ENCODE peak calls at places on chromosome 11, in seven cellular contexts. M is fibroblast of the aortic adventitia; O is cardiac fibroblast; E is activated T-cell treated with anti-CD3 and anti-CD28 coated beads for 1 hour; H is stimulated activated CD8-positive, alpha-beta memory T cell treated with anti-CD3 and anti-CD28 coated beads, Interleukin-4, amount 100 ng/mL, for 1 hour; D is lung; X is heart right ventricle. T is an unnamed sample.
A peak's percentile ranks its signal among the peaks of the same experiment; 100 is the strongest.

GRCh38 chr11:105609341-105609781 is 512 bp upstream of the GRIA4 start:
- DNase-seq in O (peak; percentile 6), D (no peak), E (no peak), X (no peak), M (no peak), H (no peak), T (no peak)

GRCh38 chr11:74311352-74311926 is at the start of gene P4HA3:
- DNase-seq in H (no peak), D (peak; percentile 72), O (peak; percentile 68), X (peak; percentile 75), M (peak; percentile 25), E (peak; percentile 25), T (no peak)

GRCh38 chr11:132535830-132536229 is 996.5 kb downstream of the OPCML start:
- DNase-seq in X (no peak), M (no peak), O (no peak), E (no peak), H (no peak), D (no peak), T (no peak)

GRCh38 chr11:110097459-110098012 is 4.3 kb downstream of the ZC3H12C start:
- DNase-seq in O (peak; percentile 16), E (no peak), M (no peak), X (no peak), H (no peak), D (no peak), T (no peak)

GRCh38 chr11:11806074-11806473 is 35.7 kb upstream of the USP47 start:
- DNase-seq in O (no peak), D (no peak), X (no peak), E (no peak), H (no peak), M (no peak), T (no peak)

GRCh38 chr11:12185914-12186313 is 75.5 kb downstream of the MICAL2 start:
- DNase-seq in D (peak; percentile 79), H (no peak), O (peak; percentile 82), E (no peak), M (no peak), X (no peak), T (peak; percentile 25)

GRCh38 chr11:78605296-78605695 is 30.6 kb upstream of the NARS2 start:
- DNase-seq in O (peak; percentile 2), E (no peak), D (no peak), X (no peak), H (no peak), M (no peak), T (no peak)

GRCh38 chr11:124768914-124769313 is 6.8 kb upstream of the ESAM start:
- DNase-seq in M (no peak), D (no peak), H (no peak), O (no peak), E (no peak), X (no peak), T (no peak)

GRCh38 chr11:34613015-34613414 is 7.9 kb upstream of the EHF start:
- DNase-seq in M (no peak), H (no peak), E (no peak), D (no peak), X (no peak), O (no peak), T (no peak)

GRCh38 chr11:19715373-19715772 is 2.7 kb downstream of the NAV2 start:
- DNase-seq in M (peak; percentile 91), D (no peak), X (no peak), H (no peak), O (peak; percentile 73), E (no peak), T (no peak)

GRCh38 chr11:26715133-26715532 is 6.7 kb downstream of the SLC5A12 start:
- DNase-seq in H (no peak), X (no peak), O (no peak), D (no peak), E (no peak), M (no peak), T (no peak)

GRCh38 chr11:112928136-112928535 is 33.1 kb upstream of the NCAM1 start:
- DNase-seq in E (no peak), H (no peak), X (no peak), M (no peak), D (no peak), O (no peak), T (no peak)

GRCh38 chr11:81574301-81574700 is 1159.4 kb downstream of the FAM181B start:
- DNase-seq in X (no peak), H (no peak), E (no peak), O (no peak), D (no peak), M (no peak), T (no peak)

GRCh38 chr11:128621491-128622136 is 34.3 kb upstream of the ETS1 start:
- DNase-seq in X (no peak), O (peak; percentile 90), H (no peak), D (no peak), M (peak; percentile 83), E (no peak), T (no peak)

GRCh38 chr11:10762185-10762584 is 11.1 kb downstream of the CTR9 start:
- DNase-seq in O (no peak), H (no peak), M (no peak), D (no peak), E (no peak), X (no peak), T (no peak)

GRCh38 chr11:81658722-81659121 is 1074.9 kb downstream of the FAM181B start:
- DNase-seq in X (no peak), M (peak; percentile 19), D (no peak), O (peak; percentile 8), E (no peak), H (no peak), T (no peak)

GRCh38 chr11:73645972-73646631 is at the start of gene PLEKHB1:
- DNase-seq in M (no peak), O (peak; percentile 29), X (no peak), D (no peak), H (no peak), E (no peak), T (peak; percentile 56)

GRCh38 chr11:72741849-72742521 is 10.2 kb downstream of the ARAP1 start:
- DNase-seq in M (peak; percentile 23), X (no peak), H (no peak), D (no peak), O (no peak), E (no peak), T (no peak)

GRCh38 chr11:2096919-2097301 is 42.3 kb downstream of the IGF2 start:
- DNase-seq in O (no peak), H (no peak), D (no peak), E (no peak), M (no peak), X (peak; percentile 50), T (no peak)

GRCh38 chr11:15783619-15784018 is 572.7 kb downstream of the SOX6 start:
- DNase-seq in E (no peak), D (no peak), X (no peak), M (no peak), H (no peak), O (no peak), T (no peak)

GRCh38 chr11:67265633-67266423 is 445 bp upstream of the GRK2 start:
- DNase-seq in O (peak; percentile 70), E (peak; percentile 68), H (peak; percentile 52), X (peak; percentile 89), M (peak; percentile 53), D (peak; percentile 81), T (peak; percentile 92)

GRCh38 chr11:131486100-131486499 is 115.7 kb downstream of the NTM start:
- DNase-seq in M (no peak), E (no peak), H (no peak), X (no peak), O (peak; percentile 34), D (no peak), T (no peak)

GRCh38 chr11:80365315-80365714 is 924.5 kb upstream of the TENM4 start:
- DNase-seq in D (no peak), M (no peak), E (no peak), H (no peak), X (no peak), O (no peak), T (no peak)

GRCh38 chr11:111291764-111292163 is 6.6 kb upstream of the POU2AF3 start:
- DNase-seq in M (no peak), E (no peak), H (no peak), D (no peak), X (no peak), O (no peak), T (no peak)

GRCh38 chr11:119094816-119095065 is 6.9 kb downstream of the DPAGT1 start:
- DNase-seq in H (no peak), X (peak; percentile 85), O (peak; percentile 89), M (peak; percentile 80), D (no peak), E (no peak), T (no peak)

GRCh38 chr11:94521684-94522083 is 9.4 kb downstream of the C11orf97 start:
- DNase-seq in H (no peak), X (no peak), O (peak; percentile 18), D (no peak), E (no peak), M (peak; percentile 48), T (no peak)

GRCh38 chr11:117520201-117520600 is 192.5 kb downstream of the CEP164 start:
- DNase-seq in M (no peak), D (no peak), O (peak; percentile 9), E (no peak), X (no peak), H (no peak), T (no peak)

GRCh38 chr11:10920205-10920604 is 62.4 kb upstream of the ZBED5 start:
- DNase-seq in O (peak; percentile 71), D (no peak), E (no peak), X (no peak), M (peak; percentile 73), H (no peak), T (no peak)

GRCh38 chr11:31959711-31960110 is 131.2 kb upstream of the RCN1 start:
- DNase-seq in X (no peak), H (no peak), D (no peak), O (no peak), M (peak; percentile 8), E (no peak), T (no peak)

GRCh38 chr11:108933630-108934029 is 268.8 kb downstream of the DDX10 start:
- DNase-seq in D (no peak), O (peak; percentile 50), M (peak; percentile 68), H (no peak), X (no peak), E (no peak), T (no peak)

GRCh38 chr11:57288771-57289579 is 35.8 kb downstream of the TNKS1BP1 start:
- DNase-seq in M (peak; percentile 84), E (no peak), D (no peak), X (no peak), H (no peak), O (peak; percentile 64), T (no peak)

GRCh38 chr11:1514349-1515061 is 27.9 kb upstream of the MOB2 start:
- DNase-seq in D (no peak), H (no peak), M (no peak), X (no peak), O (no peak), E (no peak), T (no peak)

GRCh38 chr11:78228467-78228866 is 39.7 kb downstream of the USP35 start:
- DNase-seq in O (peak; percentile 76), M (peak; percentile 76), D (no peak), E (no peak), H (no peak), X (no peak), T (no peak)

T was measured in D721Med.